ENCODE peak calls at places on chromosomes 1 and 21, in five cellular contexts. O is A673, P is nephron progenitor cell, R is cardiac fibroblast, I is heart left ventricle. W is an unnamed sample.
A peak's percentile ranks its signal among the peaks of the same experiment; 100 is the strongest.

GRCh38 chr1:227952374-227953021 is 4.8 kb upstream of the WNT9A start:
- DNase-seq in O (no peak), P (no peak), R (no peak), I (no peak), W (peak; percentile 80)

GRCh38 chr1:16615253-16616252 is 2.2 kb upstream of the NBPF1 start:
- DNase-seq in O (no peak), P (peak; percentile 15), R (no peak), I (no peak), W (peak; percentile 88)

GRCh38 chr21:18832950-18833349 is 429.4 kb upstream of the TMPRSS15 start:
- DNase-seq in O (peak; percentile 1), P (no peak), R (peak; percentile 33), I (no peak), W (no peak)

GRCh38 chr1:150973258-150973825 is 1.3 kb downstream of the CERS2 start:
- DNase-seq in O (no peak), P (peak; percentile 28), R (no peak), I (peak; percentile 25), W (no peak)

GRCh38 chr1:89274431-89274857 is 1.8 kb upstream of the GBP5 start:
- DNase-seq in O (no peak), P (no peak), R (peak; percentile 89), I (no peak), W (no peak)

GRCh38 chr1:183318433-183318832 is 99.7 kb downstream of the NMNAT2 start:
- DNase-seq in O (no peak), P (peak; percentile 25), R (peak; percentile 97), I (peak; percentile 82), W (no peak)

GRCh38 chr1:50329332-50329932 is 93.8 kb downstream of the DMRTA2 start:
- DNase-seq in O (no peak), P (no peak), R (peak; percentile 12), I (no peak), W (no peak)

GRCh38 chr1:101331794-101332193 is 95.0 kb downstream of the S1PR1 start:
- DNase-seq in O (no peak), P (no peak), R (no peak), I (no peak), W (no peak)

GRCh38 chr1:28027238-28027637 is 61.2 kb downstream of the EYA3 start:
- DNase-seq in O (no peak), P (no peak), R (no peak), I (no peak), W (no peak)

GRCh38 chr1:178953538-178954207 is 72.0 kb upstream of the FAM20B start:
- DNase-seq in O (no peak), P (no peak), R (no peak), I (no peak), W (no peak)

GRCh38 chr1:229127301-229127700 is 143.6 kb upstream of the RAB4A start:
- DNase-seq in O (no peak), P (no peak), R (peak; percentile 13), I (no peak), W (no peak)

GRCh38 chr1:162168935-162169545 is 99.5 kb downstream of the NOS1AP start:
- DNase-seq in O (peak; percentile 92), P (peak; percentile 43), R (no peak), I (no peak), W (no peak)

GRCh38 chr1:2611034-2611501 is 21.7 kb downstream of the MMEL1 start:
- DNase-seq in O (peak; percentile 35), P (peak; percentile 86), R (no peak), I (no peak), W (no peak)

GRCh38 chr21:34499116-34499515 is 12.9 kb downstream of the KCNE1 start:
- DNase-seq in O (no peak), P (no peak), R (no peak), I (no peak), W (no peak)

GRCh38 chr1:18123467-18123992 is 15.9 kb downstream of the IGSF21 start:
- DNase-seq in O (no peak), P (no peak), R (no peak), I (no peak), W (no peak)

GRCh38 chr1:18915341-18915740 is 13.0 kb upstream of the ALDH4A1 start:
- DNase-seq in O (no peak), P (no peak), R (no peak), I (no peak), W (no peak)

GRCh38 chr1:181090653-181091126 is 2.2 kb downstream of the IER5 start:
- DNase-seq in O (no peak), P (no peak), R (no peak), I (no peak), W (no peak)

GRCh38 chr21:43811262-43812105 is 22.1 kb downstream of the RRP1 start:
- DNase-seq in O (no peak), P (no peak), R (no peak), I (no peak), W (no peak)

GRCh38 chr1:216458807-216459206 is 35.6 kb upstream of the USH2A start:
- DNase-seq in O (no peak), P (no peak), R (peak; percentile 12), I (no peak), W (no peak)

GRCh38 chr1:74673351-74674111 is at the start of gene ERICH3:
- DNase-seq in O (peak; percentile 12), P (peak; percentile 47), R (peak; percentile 6), I (no peak), W (no peak)

GRCh38 chr1:30255111-30255510 is 468.3 kb downstream of the MATN1 start:
- DNase-seq in O (no peak), P (no peak), R (no peak), I (no peak), W (no peak)

GRCh38 chr1:85585845-85586244 is 5.3 kb downstream of the CCN1 start:
- DNase-seq in O (no peak), P (no peak), R (peak; percentile 86), I (no peak), W (no peak)

GRCh38 chr1:175207971-175208370 is 15.4 kb upstream of the KIAA0040 start:
- DNase-seq in O (no peak), P (no peak), R (no peak), I (no peak), W (no peak)

GRCh38 chr1:209937996-209938959 is at the start of gene SYT14:
- DNase-seq in O (peak; percentile 91), P (peak; percentile 69), R (peak; percentile 59), I (no peak), W (no peak)

GRCh38 chr1:43225168-43225567 is 44.6 kb upstream of the TMEM125 start:
- DNase-seq in O (peak; percentile 52), P (no peak), R (peak; percentile 72), I (no peak), W (no peak)

GRCh38 chr1:85048296-85049064 is at the start of gene MCOLN3:
- DNase-seq in O (peak; percentile 16), P (peak; percentile 79), R (no peak), I (no peak), W (no peak)

GRCh38 chr21:15063081-15063820 is 1.5 kb downstream of the NRIP1 start:
- DNase-seq in O (no peak), P (no peak), R (peak; percentile 49), I (no peak), W (no peak)

GRCh38 chr21:17786219-17787181 is 32.7 kb downstream of the C21orf91 start:
- DNase-seq in O (no peak), P (no peak), R (no peak), I (no peak), W (no peak)

GRCh38 chr1:229379901-229380300 is 37.1 kb upstream of the CCSAP start:
- DNase-seq in O (no peak), P (no peak), R (no peak), I (no peak), W (no peak)

GRCh38 chr1:37038703-37039093 is 4.4 kb upstream of the GRIK3 start:
- DNase-seq in O (no peak), P (no peak), R (no peak), I (no peak), W (no peak)

GRCh38 chr1:153842006-153842471 is 66.8 kb downstream of the SLC27A3 start:
- DNase-seq in O (no peak), P (no peak), R (peak; percentile 47), I (no peak), W (no peak)

GRCh38 chr1:207007352-207008033 is 25.1 kb downstream of the C1orf116 start:
- DNase-seq in O (peak; percentile 44), P (no peak), R (peak; percentile 96), I (no peak), W (no peak)

GRCh38 chr1:7961199-7962010 is at the start of gene PARK7:
- DNase-seq in O (peak; percentile 100), P (peak; percentile 99), R (peak; percentile 99), I (peak; percentile 99), W (peak; percentile 100)
- TF ChIP-seq CTCF in O (peak; percentile 54), P (peak; percentile 28), R (peak; percentile 61), I (peak; percentile 53), W (peak; percentile 60)

DNA sequence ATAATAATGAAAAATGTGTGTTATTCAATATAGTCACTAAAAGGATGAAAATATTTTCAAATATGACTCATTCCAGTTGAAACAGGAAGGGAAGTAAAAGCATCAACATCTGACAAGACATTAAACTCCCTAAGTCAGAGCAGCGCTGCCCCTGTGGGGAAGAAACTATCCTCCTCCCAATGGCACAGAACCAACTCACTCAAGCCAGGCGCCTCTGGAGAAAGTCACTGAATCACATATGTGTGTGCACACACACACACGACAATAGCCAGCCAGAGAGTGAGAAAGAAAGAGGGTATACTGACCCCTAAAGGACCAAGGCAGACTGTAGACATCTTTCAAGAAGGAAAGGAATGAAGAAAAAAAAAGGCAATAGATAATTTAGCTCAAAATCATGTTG is 126.9 kb downstream of the SETD4 start:
- DNase-seq in O (peak; percentile 81), P (no peak), R (peak; percentile 95), I (peak; percentile 59), W (no peak)
- TF ChIP-seq CTCF in O (peak; percentile 29), P (no peak), R (peak; percentile 43), I (peak; percentile 38), W (peak; percentile 55)

GRCh38 chr1:94927405-94928175 is 680 bp upstream of the CNN3 start:
- DNase-seq in O (peak; percentile 66), P (no peak), R (peak; percentile 55), I (no peak), W (no peak)

GRCh38 chr1:94926915-94927404 is at the start of gene CNN3:
- DNase-seq in O (peak; percentile 96), P (peak; percentile 93), R (peak; percentile 91), I (peak; percentile 95), W (peak; percentile 98)

GRCh38 chr1:94924967-94925366 is 1.9 kb downstream of the CNN3 start:
- DNase-seq in O (peak; percentile 23), P (no peak), R (peak; percentile 44), I (peak; percentile 37), W (no peak)

GRCh38 chr1:94925561-94926364 is 1.1 kb downstream of the CNN3 start:
- DNase-seq in O (peak; percentile 94), P (peak; percentile 84), R (peak; percentile 89), I (peak; percentile 87), W (peak; percentile 87)

DNA sequence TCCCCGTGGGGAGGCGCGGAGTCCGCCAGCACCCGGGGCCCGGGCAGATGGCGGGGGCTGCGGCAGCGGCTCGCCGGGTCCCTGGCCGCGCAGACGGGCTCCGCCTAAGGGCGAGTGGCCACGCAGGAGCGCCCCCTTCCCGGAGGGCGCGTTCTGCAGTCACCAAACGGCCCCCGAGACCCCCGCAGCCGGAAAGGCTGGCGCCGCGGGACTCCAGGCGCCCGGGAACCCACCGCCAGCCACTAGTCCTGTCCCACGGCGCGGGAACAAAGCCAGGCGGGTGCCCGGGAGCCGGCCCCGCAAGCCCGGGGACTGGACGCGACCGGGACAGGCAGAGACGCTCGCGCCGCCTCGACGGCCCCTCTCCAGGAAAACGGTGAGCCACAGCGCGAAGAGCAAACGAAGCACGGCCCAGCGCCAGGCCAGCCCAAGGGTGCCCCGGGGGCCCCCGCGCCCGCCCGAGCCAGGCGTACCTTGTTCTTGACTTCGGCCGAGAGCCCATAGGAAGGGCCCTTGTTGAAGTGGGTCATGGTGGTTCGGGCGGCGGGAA is 470 bp downstream of the CNN3 start:
- DNase-seq in O (peak; percentile 77), P (peak; percentile 74), R (peak; percentile 61), I (peak; percentile 63), W (peak; percentile 89)
- TF ChIP-seq CTCF in O (peak; percentile 49), P (peak; percentile 43), R (peak; percentile 23), I (peak; percentile 53), W (peak; percentile 65)

GRCh38 chr1:113141650-113142473 is 68.9 kb downstream of the LRIG2 start:
- DNase-seq in O (peak; percentile 40), P (no peak), R (peak; percentile 76), I (no peak), W (no peak)
- TF ChIP-seq CTCF in O (no peak), P (no peak), R (no peak), I (no peak), W (no peak)

W was measured in osteocyte.